ENCODE peak calls at places on chromosomes 7 and 10, in seven cellular contexts. M is hepatocyte, U is cardiac muscle cell, N is thyroid gland, J is psoas muscle, S is AG04450, H is heart left ventricle. F is an unnamed sample.

GRCh38 chr7:135283959-135284638 is 50.5 kb downstream of the STRA8 start:
- DNase-seq in S (no peak), J (no peak), U (no peak), H (no peak), M (no peak), N (no peak), F (no peak)

GRCh38 chr10:111756541-111757061 is 427.0 kb downstream of the GPAM start:
- DNase-seq in N (peak), M (peak), H (no peak), U (peak), S (no peak), J (peak), F (peak)

GRCh38 chr7:132318338-132319318 is 257.6 kb downstream of the PLXNA4 start:
- DNase-seq in M (peak), S (peak), J (peak), N (peak), U (peak), H (peak), F (peak)

GRCh38 chr7:148709019-148709418 is 10.3 kb downstream of the CUL1 start:
- DNase-seq in H (no peak), U (no peak), S (no peak), M (no peak), N (no peak), J (no peak), F (no peak)

GRCh38 chr7:134927076-134927475 is 59.2 kb upstream of the AGBL3 start:
- DNase-seq in M (no peak), U (no peak), N (no peak), S (no peak), J (no peak), H (no peak), F (no peak)

GRCh38 chr10:29130190-29130673 is 158.6 kb upstream of the LYZL1 start:
- DNase-seq in H (no peak), U (peak), J (no peak), S (no peak), M (peak), N (no peak), F (peak)

GRCh38 chr7:125279956-125280355 is 350.3 kb upstream of the POT1 start:
- DNase-seq in U (no peak), S (no peak), N (no peak), H (no peak), J (no peak), M (no peak), F (no peak)

GRCh38 chr7:71389976-71390375 is 258.0 kb downstream of the GALNT17 start:
- DNase-seq in J (no peak), S (no peak), H (no peak), U (no peak), M (no peak), N (no peak), F (no peak)

GRCh38 chr10:12130237-12130872 is 878 bp downstream of the SEC61A2 start:
- DNase-seq in J (no peak), N (peak), U (peak), M (peak), S (peak), H (no peak), F (peak)

GRCh38 chr10:126277177-126277576 is 111.1 kb downstream of the ADAM12 start:
- DNase-seq in S (no peak), M (no peak), H (no peak), N (no peak), U (no peak), J (no peak), F (no peak)

GRCh38 chr7:85078181-85078580 is 108.7 kb downstream of the SEMA3D start:
- DNase-seq in U (no peak), M (no peak), H (no peak), N (no peak), S (no peak), J (no peak), F (no peak)

GRCh38 chr7:122886357-122887081 is at the start of gene CADPS2:
- DNase-seq in H (peak), N (peak), J (peak), U (peak), S (peak), M (peak), F (peak)

GRCh38 chr7:22935269-22935668 is 78.7 kb downstream of the HYCC1 start:
- DNase-seq in H (no peak), S (no peak), N (no peak), U (no peak), J (no peak), M (peak), F (no peak)

GRCh38 chr7:4282434-4283223 is 399.5 kb upstream of the FOXK1 start:
- DNase-seq in M (no peak), J (no peak), N (no peak), U (no peak), S (no peak), H (no peak), F (no peak)

GRCh38 chr7:90629306-90629918 is 33.3 kb downstream of the CDK14 start:
- DNase-seq in J (no peak), U (peak), N (no peak), H (no peak), S (peak), M (peak), F (no peak)

GRCh38 chr7:41887446-41887845 is 184.6 kb upstream of the INHBA start:
- DNase-seq in H (no peak), J (no peak), S (no peak), U (no peak), N (no peak), M (no peak), F (no peak)

GRCh38 chr7:8365499-8366110 is 67.8 kb upstream of the NXPH1 start:
- DNase-seq in N (no peak), J (no peak), S (no peak), U (peak), M (peak), H (no peak), F (no peak)

GRCh38 chr7:24858108-24858977 is 101.1 kb upstream of the GSDME start:
- DNase-seq in J (no peak), N (no peak), H (no peak), M (no peak), S (no peak), U (no peak), F (no peak)

GRCh38 chr10:59375990-59376389 is 13.6 kb upstream of the FAM13C start:
- DNase-seq in J (no peak), H (no peak), S (no peak), N (no peak), U (no peak), M (no peak), F (no peak)

GRCh38 chr10:19920075-19920726 is 104.0 kb downstream of the PLXDC2 start:
- DNase-seq in M (no peak), U (no peak), J (no peak), N (no peak), S (no peak), H (no peak), F (no peak)

GRCh38 chr10:96972264-96972663 is 140.2 kb downstream of the LCOR start:
- DNase-seq in S (no peak), N (no peak), M (no peak), H (no peak), J (no peak), U (no peak), F (no peak)

GRCh38 chr7:8511810-8512209 is 78.4 kb downstream of the NXPH1 start:
- DNase-seq in M (no peak), J (no peak), S (no peak), H (no peak), U (no peak), N (no peak), F (no peak)

GRCh38 chr7:98163704-98164478 is 47.3 kb upstream of the BHLHA15 start:
- DNase-seq in M (peak), N (no peak), H (no peak), U (peak), J (no peak), S (no peak), F (peak)

GRCh38 chr7:140873473-140873872 is 51.3 kb downstream of the BRAF start:
- DNase-seq in J (no peak), U (peak), S (no peak), N (no peak), H (no peak), M (no peak), F (no peak)

GRCh38 chr7:110870926-110871325 is 220.0 kb upstream of the LRRN3 start:
- DNase-seq in N (no peak), J (no peak), U (peak), H (no peak), S (no peak), M (no peak), F (no peak)

GRCh38 chr7:158049271-158049670 is 538.4 kb downstream of the PTPRN2 start:
- DNase-seq in J (no peak), H (no peak), N (no peak), M (no peak), S (no peak), U (no peak), F (no peak)

GRCh38 chr10:30171601-30172000 is 112.2 kb upstream of the JCAD start:
- DNase-seq in N (no peak), M (peak), S (no peak), U (peak), J (no peak), H (no peak), F (no peak)

GRCh38 chr10:132422169-132422691 is 25.2 kb downstream of the PWWP2B start:
- DNase-seq in H (no peak), J (no peak), U (no peak), N (no peak), S (no peak), M (no peak), F (no peak)

GRCh38 chr7:16647435-16647960 is 1.5 kb downstream of the BZW2 start:
- DNase-seq in H (no peak), N (no peak), J (no peak), U (no peak), S (no peak), M (no peak), F (no peak)

GRCh38 chr7:1450431-1450830 is 8.8 kb downstream of the MICALL2 start:
- DNase-seq in U (no peak), M (no peak), H (no peak), N (no peak), J (no peak), S (no peak), F (no peak)

GRCh38 chr7:130420943-130421578 is 19.8 kb downstream of the CEP41 start:
- DNase-seq in U (no peak), M (no peak), H (no peak), J (no peak), S (no peak), N (no peak), F (no peak)

GRCh38 chr10:28367865-28368541 is 65.1 kb upstream of the MPP7 start:
- DNase-seq in N (peak), M (no peak), U (no peak), S (no peak), H (peak), J (no peak), F (no peak)

GRCh38 chr10:127216786-127217185 is 20.4 kb upstream of the INSYN2A start:
- DNase-seq in N (no peak), S (no peak), H (no peak), J (no peak), M (no peak), U (no peak), F (no peak)

GRCh38 chr7:80721880-80722595 is 83.6 kb downstream of the CD36 start:
- DNase-seq in M (peak), J (no peak), H (no peak), S (no peak), U (no peak), N (no peak), F (no peak)

DNA sequence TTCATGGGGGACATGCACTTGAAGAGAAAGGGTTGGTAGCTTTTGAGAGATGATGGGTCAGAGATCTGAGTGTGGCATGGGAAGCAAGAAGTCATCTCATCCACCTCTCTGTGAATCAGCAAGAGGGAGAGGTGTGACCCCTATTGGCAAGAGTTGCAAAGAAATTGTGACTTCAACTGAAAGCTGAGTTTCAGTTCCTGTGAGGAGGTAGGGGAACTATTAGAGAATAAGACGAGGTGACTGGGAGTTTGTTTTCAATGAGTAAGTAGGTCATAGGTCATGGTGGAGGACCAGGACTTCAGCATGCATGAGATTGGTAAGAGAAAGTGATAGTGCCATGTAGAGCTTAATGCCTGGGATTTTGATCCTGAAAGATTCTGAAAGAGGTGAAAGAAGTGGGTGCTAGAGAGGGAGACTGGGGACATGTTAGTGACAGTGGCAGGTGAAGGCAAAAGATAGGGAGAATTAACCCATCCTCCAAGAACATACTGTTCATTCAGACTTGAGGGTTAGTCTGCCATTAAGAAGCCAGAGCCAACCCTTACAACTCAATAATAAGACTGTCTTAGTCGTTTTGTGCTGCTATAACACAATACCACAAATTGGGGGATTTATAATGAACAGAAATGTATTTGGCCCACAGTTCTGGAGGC is 75.5 kb upstream of the CAPZA2 start:
- DNase-seq in U (peak), S (no peak), M (no peak), N (peak), H (no peak), J (no peak), F (no peak)
- TF ChIP-seq CTCF in U (peak), S (peak), M (peak), N (peak), H (peak), J (peak), F (peak)

DNA sequence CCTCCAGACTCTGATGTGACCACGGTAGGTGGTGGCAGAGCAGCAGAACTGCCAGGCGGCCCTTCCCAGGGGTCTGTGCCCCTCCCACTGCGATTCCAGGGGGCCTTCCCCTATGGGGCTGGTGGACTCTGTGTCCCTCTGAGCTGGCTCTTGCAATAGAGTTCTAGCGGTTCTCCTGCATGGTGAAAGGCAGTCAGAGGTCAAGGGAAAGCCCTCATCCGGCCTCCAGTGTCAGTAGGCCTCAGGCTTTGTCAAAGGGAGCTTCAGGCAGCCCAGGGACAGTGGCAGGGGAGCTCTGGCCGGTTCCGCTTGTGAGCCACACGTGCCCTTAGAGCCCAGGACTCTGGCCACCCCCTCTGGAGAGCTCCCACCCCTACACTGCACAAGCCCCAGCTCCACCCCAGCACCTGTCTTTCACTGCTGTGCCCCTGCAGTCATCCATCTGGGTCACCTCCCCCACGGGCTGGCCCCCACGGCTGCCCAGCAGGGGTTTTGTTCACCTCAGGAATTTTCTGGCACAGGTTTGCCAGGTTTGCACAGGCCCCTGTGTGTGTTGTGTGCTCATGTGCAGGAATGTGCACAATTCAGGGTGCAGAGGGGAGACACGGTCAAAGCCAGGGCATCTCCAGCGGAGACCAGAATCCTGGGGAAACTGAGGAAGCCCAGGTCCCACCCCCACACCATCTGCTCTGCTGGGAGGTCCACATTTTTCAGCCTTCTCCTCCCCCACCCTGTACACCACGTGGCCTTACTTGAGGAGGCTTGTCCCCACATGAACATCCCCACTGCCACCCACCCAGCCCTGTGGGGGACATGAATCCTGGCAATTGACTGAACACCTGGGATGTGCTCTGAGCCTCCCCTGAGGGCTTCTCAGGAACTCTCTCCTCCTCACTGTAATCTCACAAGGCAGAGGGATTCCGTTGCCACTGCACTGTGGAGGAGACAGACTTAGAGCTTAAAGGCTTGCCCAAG is 23.8 kb downstream of the C10orf105 start:
- DNase-seq in M (no peak), U (no peak), J (no peak), H (no peak), S (no peak), N (no peak), F (no peak)
- H3K4me3 ChIP-seq in M (no peak), U (no peak), J (no peak), H (no peak), S (no peak), N (no peak), F (no peak)

GRCh38 chr10:13485623-13486022 is 43.2 kb downstream of the BEND7 start:
- DNase-seq in U (peak), M (no peak), N (no peak), S (no peak), J (no peak), H (no peak), F (no peak)
- TF ChIP-seq CTCF in U (peak), M (peak), N (peak), S (peak), J (peak), H (no peak), F (peak)

GRCh38 chr7:106464169-106464568 is 179.4 kb upstream of the NAMPT start:
- DNase-seq in U (no peak), N (no peak), S (no peak), M (no peak), H (no peak), J (no peak), F (no peak)
- H3K4me3 ChIP-seq in U (no peak), N (no peak), S (no peak), M (no peak), H (no peak), J (no peak), F (no peak)

GRCh38 chr10:62816179-62817119 is at the start of gene EGR2:
- DNase-seq in J (peak), U (peak), S (peak), M (peak), H (peak), N (peak), F (peak)

GRCh38 chr10:62817763-62818425 is 1.7 kb upstream of the EGR2 start:
- DNase-seq in N (peak), S (no peak), M (peak), H (peak), J (peak), U (peak), F (no peak)

GRCh38 chr10:62819521-62819920 is 3.4 kb upstream of the EGR2 start:
- DNase-seq in M (peak), H (no peak), S (no peak), U (peak), N (peak), J (no peak), F (no peak)

GRCh38 chr10:62817120-62817762 is 1.1 kb upstream of the EGR2 start:
- DNase-seq in H (peak), U (peak), N (peak), S (no peak), M (peak), J (peak), F (no peak)

DNA sequence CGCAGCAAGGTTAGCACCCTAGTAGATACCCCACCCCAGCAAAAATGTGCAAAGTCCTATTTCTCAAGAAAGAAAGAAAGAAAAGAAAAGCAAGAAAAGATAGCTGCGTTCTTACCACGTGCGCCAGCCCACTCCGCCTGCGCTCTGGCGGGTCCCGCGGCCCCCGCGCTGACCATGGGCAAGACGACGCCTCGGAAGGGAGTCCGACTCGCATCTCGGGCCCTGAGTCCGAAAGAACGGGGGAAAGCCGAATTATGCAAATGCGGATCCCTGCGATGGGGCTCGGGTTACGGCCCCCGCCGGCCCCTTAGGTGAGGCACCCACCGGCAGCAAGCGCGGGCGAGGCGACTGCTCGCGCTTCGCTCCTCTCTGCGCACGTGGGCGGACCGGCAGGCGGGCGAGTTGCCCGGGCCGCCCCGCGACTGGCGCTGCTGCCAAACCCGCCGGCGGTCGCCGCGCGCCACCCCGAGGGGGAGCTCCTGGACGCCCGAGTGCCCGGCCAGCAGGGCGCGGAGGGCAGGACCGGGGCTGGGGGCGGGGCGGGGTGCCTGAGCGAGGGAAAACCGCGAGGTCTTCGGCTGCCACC is 2.4 kb upstream of the EGR2 start:
- DNase-seq in N (peak), J (peak), M (peak), H (peak), U (peak), S (no peak), F (no peak)
- TF ChIP-seq CTCF in N (no peak), J (no peak), M (peak), H (peak), U (no peak), S (no peak), F (no peak)

DNA sequence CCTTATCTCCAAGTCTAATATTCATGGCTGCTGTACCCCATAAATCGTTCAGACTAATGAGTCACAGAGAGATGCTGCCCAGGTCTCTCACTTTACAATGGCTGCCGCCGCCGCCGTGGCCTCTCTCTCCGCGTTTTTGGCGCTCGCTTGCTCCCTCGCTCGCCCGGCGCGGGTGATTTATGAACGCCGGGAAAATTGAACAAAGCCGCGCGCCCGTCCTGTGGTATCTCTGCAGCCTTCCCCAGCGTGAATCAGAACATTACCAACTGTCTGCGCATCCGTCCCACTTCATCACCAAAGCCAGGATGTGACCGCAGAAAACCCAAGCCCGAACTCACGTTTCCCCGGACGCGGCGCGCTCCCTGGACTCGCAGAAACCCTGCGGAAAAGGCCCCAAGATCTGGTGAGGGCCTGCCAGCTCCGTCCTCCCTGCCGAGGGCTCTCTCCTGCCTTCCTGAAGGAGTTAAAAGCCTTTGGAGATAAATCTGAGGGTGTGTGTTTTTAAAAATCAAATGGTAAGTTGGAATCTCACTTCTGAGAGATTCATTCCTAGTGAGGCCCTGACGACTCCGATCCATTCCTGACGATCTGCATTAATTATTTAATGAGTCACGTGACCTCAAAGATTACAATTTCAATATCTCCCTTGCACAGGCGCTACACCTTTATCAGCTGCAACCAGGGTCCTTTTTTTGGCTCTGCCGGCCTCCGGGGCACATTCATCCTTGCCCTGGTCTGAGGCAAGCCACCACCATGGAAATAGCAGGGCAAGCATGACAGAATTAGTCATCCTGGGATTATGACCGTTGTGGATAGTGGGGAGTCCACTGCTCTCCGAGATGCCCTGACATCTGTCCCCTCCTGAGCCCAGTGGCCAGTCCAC is 6.2 kb downstream of the HOXA4 start:
- DNase-seq in S (peak), J (no peak), M (no peak), U (no peak), H (no peak), N (no peak), F (no peak)
- H3K4me3 ChIP-seq in S (peak), J (no peak), M (no peak), U (no peak), H (no peak), N (no peak), F (no peak)

GRCh38 chr10:78640981-78641646 is 427.7 kb upstream of the ZMIZ1 start:
- DNase-seq in J (peak), U (no peak), M (no peak), S (no peak), H (no peak), N (no peak), F (no peak)
- TF ChIP-seq CTCF in J (no peak), U (no peak), M (no peak), S (no peak), H (no peak), N (no peak), F (no peak)